ENCODE peak calls at places on chromosomes 12 and 14, in four cellular contexts. V is foreskin fibroblast, Y is HuH-7.5, D is H7. L is an unnamed sample.
A peak's percentile ranks its signal among the peaks of the same experiment; 100 is the strongest.

GRCh38 chr14:51484491-51484890 is 167.2 kb upstream of the FRMD6 start:
- DNase-seq in V (no peak), Y (no peak), D (no peak), L (no peak)

GRCh38 chr14:59398841-59399240 is 66.3 kb downstream of the GPR135 start:
- DNase-seq in V (no peak), Y (no peak), D (no peak), L (no peak)

GRCh38 chr12:107847830-107848229 is 73.3 kb downstream of the ASCL4 start:
- DNase-seq in V (no peak), D (no peak), Y (no peak), L (no peak)

GRCh38 chr12:12563529-12563928 is 866 bp upstream of the DUSP16 start:
- DNase-seq in D (no peak), Y (no peak), V (no peak), L (peak; percentile 12)

GRCh38 chr14:68146812-68147211 is 327.2 kb downstream of the RAD51B start:
- DNase-seq in D (no peak), V (peak; percentile 91), Y (no peak), L (no peak)

GRCh38 chr12:13258212-13258611 is 61.7 kb downstream of the EMP1 start:
- DNase-seq in D (no peak), Y (no peak), V (no peak), L (no peak)

GRCh38 chr14:67940476-67940875 is 120.9 kb downstream of the RAD51B start:
- DNase-seq in D (no peak), V (peak; percentile 40), Y (no peak), L (no peak)

GRCh38 chr14:76203086-76204001 is 51.6 kb downstream of the GPATCH2L start:
- DNase-seq in Y (no peak), D (no peak), V (peak; percentile 65), L (peak; percentile 9)

GRCh38 chr14:53493895-53494294 is 340.8 kb upstream of the DDHD1 start:
- DNase-seq in D (no peak), V (no peak), Y (no peak), L (no peak)

GRCh38 chr12:5000204-5000603 is 43.5 kb upstream of the KCNA5 start:
- DNase-seq in D (no peak), V (no peak), Y (no peak), L (no peak)

GRCh38 chr14:32662234-32662633 is 276.4 kb upstream of the NPAS3 start:
- DNase-seq in D (no peak), Y (no peak), V (peak; percentile 23), L (no peak)

GRCh38 chr14:94394594-94395305 is 6.3 kb upstream of the SERPINA1 start:
- DNase-seq in Y (no peak), D (peak; percentile 6), V (peak; percentile 24), L (no peak)

GRCh38 chr14:57760891-57761290 is 105.0 kb downstream of the SLC35F4 start:
- DNase-seq in D (no peak), Y (no peak), V (no peak), L (no peak)

GRCh38 chr12:47385587-47385986 is 305.8 kb upstream of the AMIGO2 start:
- DNase-seq in Y (no peak), D (no peak), V (no peak), L (no peak)

GRCh38 chr14:102231476-102232347 is 73.3 kb downstream of the MOK start:
- DNase-seq in V (no peak), Y (no peak), D (peak; percentile 51), L (no peak)

GRCh38 chr14:75577724-75578098 is 709 bp upstream of the FLVCR2 start:
- DNase-seq in V (peak; percentile 81), Y (peak; percentile 76), D (peak; percentile 89), L (peak; percentile 92)

L was measured in small intestine.